ENCODE peak calls at places on chromosomes 12 and 14, in four cellular contexts. E is stimulated activated CD4-positive, alpha-beta T cell treated with anti-CD3 and anti-CD28 coated beads, Interleukin-1b, Interleukin-23, amount 100 ng/mL, for 1 hour; Y is kidney tubule cell; M is NCI-H2081. X is an unnamed sample.

GRCh38 chr12:29889737-29890136 is 106.0 kb upstream of the TMTC1 start:
- DNase-seq in M (no peak), E (no peak), Y (peak; percentile 10), X (peak; percentile 24)

GRCh38 chr12:50084775-50085614 is at the start of gene SMARCD1:
- DNase-seq in Y (peak; percentile 94), E (peak; percentile 67), M (peak; percentile 96), X (peak; percentile 79)

GRCh38 chr14:24150061-24150460 is 2.8 kb downstream of the RNF31 start:
- DNase-seq in E (no peak), Y (no peak), M (no peak), X (no peak)

GRCh38 chr14:68519788-68520187 is 273.1 kb downstream of the ZFP36L1 start:
- DNase-seq in E (no peak), Y (no peak), M (no peak), X (no peak)

GRCh38 chr14:92577321-92577742 is 63.8 kb downstream of the RIN3 start:
- DNase-seq in E (no peak), Y (no peak), M (no peak), X (no peak)

GRCh38 chr12:133203344-133204263 is 22.3 kb downstream of the ZNF268 start:
- DNase-seq in E (no peak), M (no peak), Y (no peak), X (no peak)

GRCh38 chr14:69323266-69323966 is 63.5 kb downstream of the GALNT16 start:
- DNase-seq in Y (no peak), M (no peak), E (no peak), X (no peak)

GRCh38 chr12:47577213-47577612 is 128.6 kb downstream of the RPAP3 start:
- DNase-seq in Y (no peak), E (no peak), M (peak; percentile 92), X (peak; percentile 1)

GRCh38 chr14:96741151-96741977 is 55.8 kb upstream of the VRK1 start:
- DNase-seq in Y (peak; percentile 43), M (peak; percentile 29), E (peak; percentile 45), X (peak; percentile 75)

GRCh38 chr14:73935666-73936065 is 14.2 kb downstream of the FAM161B start:
- DNase-seq in M (no peak), E (no peak), Y (peak; percentile 23), X (no peak)

X was measured in NCI-H345.